ENCODE peak calls at places on chromosomes 4 and X, in five cellular contexts. One of them, this sample, is unnamed.

GRCh38 chrX:46710927-46711623 is 47.8 kb downstream of the SLC9A7 start:
- DNase-seq in GM23248: no peak
- DNase-seq in caudate nucleus: no peak
- DNase-seq in lower lobe of right lung: no peak
- DNase-seq in activated CD4-positive, alpha-beta T cell treated with anti-CD3 and anti-CD28 coated beads, Interleukin-2, amount 50 U/mL, for 24 hours: no peak
- DNase-seq in this sample: no peak

GRCh38 chr4:172858731-172859230 is 309.8 kb upstream of the GALNT7 start:
- DNase-seq in lower lobe of right lung: no peak
- DNase-seq in activated CD4-positive, alpha-beta T cell treated with anti-CD3 and anti-CD28 coated beads, Interleukin-2, amount 50 U/mL, for 24 hours: no peak
- DNase-seq in caudate nucleus: no peak
- DNase-seq in GM23248: peak; percentile 5
- DNase-seq in this sample: peak; percentile 9

GRCh38 chr4:149896428-149896827 is 80.8 kb upstream of the IQCM start:
- DNase-seq in GM23248: peak; percentile 80
- DNase-seq in caudate nucleus: peak; percentile 2
- DNase-seq in activated CD4-positive, alpha-beta T cell treated with anti-CD3 and anti-CD28 coated beads, Interleukin-2, amount 50 U/mL, for 24 hours: no peak
- DNase-seq in lower lobe of right lung: no peak
- DNase-seq in this sample: peak; percentile 42

GRCh38 chr4:145440292-145441007 is 41.2 kb upstream of the SMAD1 start:
- DNase-seq in GM23248: no peak
- DNase-seq in lower lobe of right lung: no peak
- DNase-seq in activated CD4-positive, alpha-beta T cell treated with anti-CD3 and anti-CD28 coated beads, Interleukin-2, amount 50 U/mL, for 24 hours: no peak
- DNase-seq in caudate nucleus: no peak
- DNase-seq in this sample: no peak

GRCh38 chrX:261167-261857 is 19.9 kb upstream of the PLCXD1 start:
- DNase-seq in activated CD4-positive, alpha-beta T cell treated with anti-CD3 and anti-CD28 coated beads, Interleukin-2, amount 50 U/mL, for 24 hours: no peak
- DNase-seq in GM23248: no peak
- DNase-seq in lower lobe of right lung: peak; percentile 46
- DNase-seq in caudate nucleus: no peak
- DNase-seq in this sample: peak; percentile 73

GRCh38 chr4:174631901-174632758 is 109.8 kb upstream of the HPGD start:
- DNase-seq in lower lobe of right lung: no peak
- DNase-seq in GM23248: peak; percentile 69
- DNase-seq in activated CD4-positive, alpha-beta T cell treated with anti-CD3 and anti-CD28 coated beads, Interleukin-2, amount 50 U/mL, for 24 hours: no peak
- DNase-seq in caudate nucleus: no peak
- DNase-seq in this sample: peak; percentile 52

GRCh38 chr4:7041851-7042696 is 1.1 kb upstream of the TADA2B start:
- DNase-seq in activated CD4-positive, alpha-beta T cell treated with anti-CD3 and anti-CD28 coated beads, Interleukin-2, amount 50 U/mL, for 24 hours: no peak
- DNase-seq in GM23248: no peak
- DNase-seq in lower lobe of right lung: peak; percentile 84
- DNase-seq in caudate nucleus: no peak
- DNase-seq in this sample: no peak

GRCh38 chrX:41238543-41238942 is 95.4 kb upstream of the DDX3X start:
- DNase-seq in caudate nucleus: no peak
- DNase-seq in GM23248: peak; percentile 55
- DNase-seq in lower lobe of right lung: no peak
- DNase-seq in activated CD4-positive, alpha-beta T cell treated with anti-CD3 and anti-CD28 coated beads, Interleukin-2, amount 50 U/mL, for 24 hours: no peak
- DNase-seq in this sample: peak; percentile 49

GRCh38 chr4:159227984-159228383 is 125.1 kb downstream of the RAPGEF2 start:
- DNase-seq in lower lobe of right lung: peak; percentile 83
- DNase-seq in GM23248: peak; percentile 82
- DNase-seq in activated CD4-positive, alpha-beta T cell treated with anti-CD3 and anti-CD28 coated beads, Interleukin-2, amount 50 U/mL, for 24 hours: no peak
- DNase-seq in caudate nucleus: peak; percentile 35
- DNase-seq in this sample: peak; percentile 89

GRCh38 chr4:183807420-183808101 is 97.5 kb upstream of the STOX2 start:
- DNase-seq in caudate nucleus: peak; percentile 31
- DNase-seq in activated CD4-positive, alpha-beta T cell treated with anti-CD3 and anti-CD28 coated beads, Interleukin-2, amount 50 U/mL, for 24 hours: no peak
- DNase-seq in lower lobe of right lung: no peak
- DNase-seq in GM23248: no peak
- DNase-seq in this sample: no peak